ENCODE peak calls at places on chromosomes 2 and 18, in seven cellular contexts. J is stimulated activated CD8-positive, alpha-beta memory T cell treated with anti-CD3 and anti-CD28 coated beads, Interleukin-7, amount 100 ng/mL, for 1 hour; Z is colonic mucosa; E is GM23248; H is left lobe of liver; G is HCEC 1CT; S is activated CD8-positive, alpha-beta memory T cell treated with anti-CD3 and anti-CD28 coated beads, Interleukin-2, amount 50 U/mL, for 4 hours. I is an unnamed sample.

GRCh38 chr2:16084274-16084673 is 143.9 kb downstream of the MYCN start:
- DNase-seq in J (no peak), Z (no peak), E (no peak), H (no peak), G (no peak), S (no peak), I (no peak)

GRCh38 chr2:11050565-11050964 is 104.7 kb upstream of the SLC66A3 start:
- DNase-seq in J (no peak), Z (no peak), E (no peak), H (no peak), G (no peak), S (no peak), I (no peak)

GRCh38 chr2:101961287-101962242 is 30.2 kb upstream of the IL1R2 start:
- DNase-seq in J (no peak), Z (peak), E (peak), H (peak), G (peak), S (no peak), I (peak)

GRCh38 chr18:1929720-1930119 is 641.6 kb downstream of the METTL4 start:
- DNase-seq in J (no peak), Z (no peak), E (no peak), H (no peak), G (no peak), S (no peak), I (no peak)

GRCh38 chr18:9905401-9905922 is 8.4 kb upstream of the VAPA start:
- DNase-seq in J (no peak), Z (no peak), E (peak), H (no peak), G (no peak), S (no peak), I (no peak)

GRCh38 chr2:113818382-113818951 is 62.0 kb upstream of the SLC35F5 start:
- DNase-seq in J (no peak), Z (no peak), E (peak), H (no peak), G (peak), S (no peak), I (peak)

GRCh38 chr2:185618630-185619029 is 120.0 kb upstream of the FSIP2 start:
- DNase-seq in J (no peak), Z (no peak), E (no peak), H (no peak), G (peak), S (no peak), I (no peak)

GRCh38 chr2:30185175-30185574 is 38.4 kb downstream of the YPEL5 start:
- DNase-seq in J (no peak), Z (no peak), E (peak), H (no peak), G (peak), S (no peak), I (no peak)

GRCh38 chr2:100018794-100019193 is 123.6 kb downstream of the AFF3 start:
- DNase-seq in J (no peak), Z (no peak), E (peak), H (no peak), G (no peak), S (no peak), I (no peak)

GRCh38 chr2:177036754-177037153 is 175.8 kb upstream of the HNRNPA3 start:
- DNase-seq in J (no peak), Z (no peak), E (no peak), H (no peak), G (no peak), S (no peak), I (no peak)

GRCh38 chr2:98795535-98795902 is 64.6 kb upstream of the MGAT4A start:
- DNase-seq in J (no peak), Z (no peak), E (no peak), H (no peak), G (no peak), S (no peak), I (no peak)

GRCh38 chr2:65691816-65692215 is 259.4 kb upstream of the SPRED2 start:
- DNase-seq in J (no peak), Z (no peak), E (no peak), H (no peak), G (no peak), S (no peak), I (no peak)

GRCh38 chr18:73638709-73639108 is 508.9 kb downstream of the FBXO15 start:
- DNase-seq in J (no peak), Z (no peak), E (peak), H (no peak), G (no peak), S (no peak), I (no peak)

GRCh38 chr2:237201461-237202287 is 116.0 kb downstream of the COPS8 start:
- DNase-seq in J (no peak), Z (peak), E (peak), H (no peak), G (peak), S (no peak), I (peak)

GRCh38 chr2:43139996-43140621 is 86.3 kb downstream of the ZFP36L2 start:
- DNase-seq in J (no peak), Z (no peak), E (no peak), H (no peak), G (no peak), S (no peak), I (no peak)

GRCh38 chr2:113896791-113897190 is 6.9 kb downstream of the ACTR3 start:
- DNase-seq in J (no peak), Z (no peak), E (peak), H (no peak), G (no peak), S (no peak), I (no peak)

GRCh38 chr18:35502062-35502461 is 4.3 kb upstream of the INO80C start:
- DNase-seq in J (no peak), Z (no peak), E (no peak), H (no peak), G (no peak), S (no peak), I (no peak)

GRCh38 chr2:129802290-129802689 is 177.2 kb upstream of the RAB6C start:
- DNase-seq in J (no peak), Z (no peak), E (no peak), H (no peak), G (no peak), S (no peak), I (no peak)

GRCh38 chr2:158969162-158969716 is 799 bp downstream of the TANC1 start:
- DNase-seq in J (no peak), Z (peak), E (peak), H (no peak), G (no peak), S (no peak), I (no peak)

GRCh38 chr2:156687715-156688114 is 251.5 kb downstream of the GPD2 start:
- DNase-seq in J (no peak), Z (no peak), E (peak), H (no peak), G (peak), S (no peak), I (no peak)

GRCh38 chr18:79518683-79519128 is 123.0 kb downstream of the NFATC1 start:
- DNase-seq in J (no peak), Z (peak), E (no peak), H (peak), G (no peak), S (no peak), I (no peak)

GRCh38 chr2:45826889-45827635 is 175.6 kb downstream of the PRKCE start:
- DNase-seq in J (no peak), Z (no peak), E (peak), H (no peak), G (peak), S (no peak), I (peak)

GRCh38 chr2:222492683-222493082 is 68.3 kb downstream of the SGPP2 start:
- DNase-seq in J (no peak), Z (peak), E (no peak), H (no peak), G (no peak), S (no peak), I (peak)

GRCh38 chr2:169276045-169276444 is 86.3 kb downstream of the LRP2 start:
- DNase-seq in J (no peak), Z (no peak), E (peak), H (no peak), G (no peak), S (no peak), I (no peak)

GRCh38 chr2:187942876-187943275 is 348.8 kb upstream of the GULP1 start:
- DNase-seq in J (no peak), Z (no peak), E (peak), H (no peak), G (no peak), S (no peak), I (no peak)

GRCh38 chr2:195648780-195649179 is 8.2 kb upstream of the SLC39A10 start:
- DNase-seq in J (no peak), Z (no peak), E (peak), H (no peak), G (no peak), S (no peak), I (no peak)

GRCh38 chr2:37125404-37125803 is 31.4 kb downstream of the EIF2AK2 start:
- DNase-seq in J (no peak), Z (no peak), E (no peak), H (no peak), G (no peak), S (no peak), I (no peak)